ENCODE peak calls at places on chromosomes 5 and 9, in ten cellular contexts. C is right atrium auricular region; E is stimulated activated CD4-positive, alpha-beta T cell treated with anti-CD3 and anti-CD28 coated beads, Interleukin-2, amount 100 ng/mL, for 48 hours; G is stomach; D is SJSA1; Y is fibroblast of the aortic adventitia; X is PC-3; I is NCI-H1105; A is stimulated activated CD8-positive, alpha-beta memory T cell treated with anti-CD3 and anti-CD28 coated beads, Interleukin-4, amount 100 ng/mL, for 48 hours; S is activated gamma-delta T cell treated with Interleukin-2 at 50 U/mL for 16 hours. O is an unnamed sample.

GRCh38 chr5:132057498-132058255 is 2.8 kb upstream of the IL3 start:
- DNase-seq in I (no peak), A (peak; percentile 24), X (no peak), E (peak; percentile 0), S (no peak), Y (no peak), D (peak; percentile 33), G (peak; percentile 11), C (peak; percentile 38), O (no peak)

GRCh38 chr9:120330031-120330430 is 249.9 kb downstream of the CDK5RAP2 start:
- DNase-seq in E (no peak), S (no peak), X (no peak), A (no peak), C (peak; percentile 48), I (no peak), D (no peak), Y (no peak), G (no peak), O (no peak)

GRCh38 chr5:103532116-103532734 is 30.4 kb downstream of the NUDT12 start:
- DNase-seq in E (no peak), G (no peak), Y (peak; percentile 16), X (no peak), C (no peak), I (no peak), D (no peak), A (no peak), S (no peak), O (no peak)

GRCh38 chr9:35599763-35600604 is 5.1 kb upstream of the TESK1 start:
- DNase-seq in E (no peak), Y (no peak), X (no peak), I (no peak), C (no peak), D (no peak), S (no peak), G (no peak), A (no peak), O (no peak)

GRCh38 chr5:108515706-108516105 is 133.8 kb upstream of the FBXL17 start:
- DNase-seq in S (no peak), C (no peak), X (no peak), A (no peak), G (no peak), Y (no peak), I (no peak), E (no peak), D (no peak), O (no peak)

GRCh38 chr5:160469156-160470144 is 47.8 kb downstream of the PTTG1 start:
- DNase-seq in C (no peak), G (no peak), D (no peak), E (no peak), A (no peak), S (no peak), Y (no peak), X (no peak), I (no peak), O (no peak)

GRCh38 chr9:18297532-18297872 is 176.5 kb upstream of the ADAMTSL1 start:
- DNase-seq in X (peak; percentile 37), E (no peak), Y (no peak), A (no peak), D (no peak), C (no peak), I (no peak), G (no peak), S (no peak), O (no peak)

GRCh38 chr5:120655828-120656435 is 191.8 kb downstream of the PRR16 start:
- DNase-seq in X (peak; percentile 64), G (peak; percentile 27), A (peak; percentile 21), S (no peak), E (no peak), Y (peak; percentile 35), I (no peak), C (no peak), D (peak; percentile 51), O (peak; percentile 20)

GRCh38 chr5:96927008-96927407 is 8.9 kb upstream of the LNPEP start:
- DNase-seq in I (no peak), X (no peak), D (no peak), A (no peak), E (no peak), G (no peak), S (no peak), C (no peak), Y (peak; percentile 56), O (no peak)

GRCh38 chr5:102895223-102895622 is 140.1 kb downstream of the PAM start:
- DNase-seq in D (no peak), Y (no peak), G (no peak), I (no peak), A (no peak), S (no peak), X (no peak), C (no peak), E (no peak), O (no peak)

GRCh38 chr5:149605998-149606721 is 24.9 kb downstream of the ARHGEF37 start:
- DNase-seq in S (no peak), A (no peak), X (peak; percentile 100), Y (peak; percentile 92), I (no peak), D (peak; percentile 92), C (peak; percentile 79), G (peak; percentile 49), E (no peak), O (peak; percentile 69)

GRCh38 chr9:136808075-136808780 is 480 bp downstream of the RABL6 start:
- DNase-seq in D (peak; percentile 45), Y (no peak), S (peak; percentile 44), I (no peak), C (no peak), E (no peak), G (peak; percentile 34), A (peak; percentile 50), X (no peak), O (no peak)

GRCh38 chr5:109585012-109585599 is 104.6 kb upstream of the MAN2A1 start:
- DNase-seq in G (no peak), C (no peak), X (no peak), Y (peak; percentile 45), D (no peak), S (no peak), E (no peak), I (no peak), A (no peak), O (no peak)

GRCh38 chr5:43627028-43627427 is 24.0 kb downstream of the NNT start:
- DNase-seq in G (no peak), X (peak; percentile 80), D (peak; percentile 61), C (no peak), A (no peak), Y (peak; percentile 60), E (no peak), I (no peak), S (no peak), O (peak; percentile 34)

GRCh38 chr5:10828241-10828640 is 67.2 kb upstream of the DAP start:
- DNase-seq in X (peak; percentile 14), C (no peak), Y (peak; percentile 60), G (no peak), E (no peak), A (no peak), S (no peak), D (no peak), I (no peak), O (no peak)

GRCh38 chr5:97098864-97099454 is 43.5 kb downstream of the LIX1 start:
- DNase-seq in Y (no peak), E (no peak), G (no peak), A (no peak), D (no peak), I (no peak), X (no peak), S (no peak), C (no peak), O (no peak)

GRCh38 chr9:92728831-92729734 is 35.5 kb downstream of the BICD2 start:
- DNase-seq in S (no peak), Y (no peak), D (peak; percentile 65), I (no peak), X (no peak), G (peak; percentile 25), C (peak; percentile 32), A (peak; percentile 11), E (no peak), O (no peak)

GRCh38 chr5:140294753-140295152 is 8.1 kb downstream of the PFDN1 start:
- DNase-seq in G (no peak), A (no peak), C (no peak), D (no peak), X (no peak), Y (no peak), E (no peak), I (no peak), S (no peak), O (no peak)

GRCh38 chr5:143311428-143311827 is 92.1 kb downstream of the NR3C1 start:
- DNase-seq in S (no peak), A (no peak), D (peak; percentile 59), I (no peak), G (no peak), Y (peak; percentile 81), X (peak; percentile 82), E (no peak), C (no peak), O (no peak)

GRCh38 chr5:2293906-2294305 is 411.2 kb upstream of the IRX4 start:
- DNase-seq in A (no peak), E (no peak), X (no peak), S (no peak), C (no peak), I (no peak), D (no peak), Y (no peak), G (no peak), O (no peak)

GRCh38 chr5:173868096-173868879 is 19.9 kb upstream of the CPEB4 start:
- DNase-seq in X (peak; percentile 95), D (peak; percentile 61), A (no peak), G (peak; percentile 77), E (no peak), Y (no peak), I (no peak), S (no peak), C (no peak), O (peak; percentile 45)

GRCh38 chr5:36438765-36439501 is 137.2 kb upstream of the RANBP3L start:
- DNase-seq in Y (no peak), S (no peak), I (no peak), A (no peak), X (no peak), D (no peak), G (no peak), C (no peak), E (no peak), O (no peak)

GRCh38 chr5:172901788-172902496 is 57.3 kb upstream of the RPL26L1 start:
- DNase-seq in G (no peak), X (peak; percentile 46), C (no peak), A (no peak), D (peak; percentile 96), Y (no peak), E (no peak), S (no peak), I (no peak), O (no peak)

GRCh38 chr9:26781906-26782305 is 110.7 kb downstream of the CAAP1 start:
- DNase-seq in X (no peak), D (no peak), C (no peak), Y (peak; percentile 5), G (no peak), E (no peak), S (no peak), I (no peak), A (no peak), O (no peak)

GRCh38 chr9:129595323-129595741 is 25.6 kb downstream of the C9orf50 start:
- DNase-seq in S (no peak), A (no peak), I (no peak), Y (no peak), D (no peak), C (no peak), X (peak; percentile 8), E (no peak), G (no peak), O (no peak)

GRCh38 chr5:50744761-50745160 is 78.3 kb downstream of the PARP8 start:
- DNase-seq in X (no peak), C (no peak), I (no peak), D (no peak), A (no peak), G (no peak), S (no peak), E (no peak), Y (peak; percentile 74), O (no peak)

GRCh38 chr9:25733336-25733982 is 55.2 kb upstream of the TUSC1 start:
- DNase-seq in I (no peak), Y (no peak), D (no peak), E (no peak), S (no peak), G (peak; percentile 44), X (no peak), A (no peak), C (no peak), O (no peak)

GRCh38 chr5:154794525-154795234 is 39.5 kb downstream of the LARP1 start:
- DNase-seq in S (no peak), Y (peak; percentile 80), C (no peak), A (no peak), D (no peak), E (no peak), G (no peak), I (no peak), X (no peak), O (no peak)